ENCODE peak calls at places on chromosomes 2 and 18, in seven cellular contexts. S is endothelial cell, V is cardiac fibroblast, J is bronchial epithelial cell, R is A549, Z is fibroblast of pulmonary artery, H is psoas muscle. M is an unnamed sample.

GRCh38 chr2:56565143-56565542 is 381.4 kb downstream of the CCDC85A start:
- DNase-seq in S (no peak), V (no peak), J (no peak), R (no peak), Z (peak; percentile 23), H (no peak), M (no peak)

GRCh38 chr18:1604751-1605150 is 700.1 kb downstream of the ADCYAP1 start:
- DNase-seq in S (no peak), V (no peak), J (no peak), R (no peak), Z (no peak), H (no peak), M (no peak)

GRCh38 chr2:159921752-159922404 is 123.9 kb upstream of the CD302 start:
- DNase-seq in S (peak; percentile 90), V (peak; percentile 76), J (peak; percentile 45), R (peak; percentile 41), Z (peak; percentile 72), H (peak; percentile 69), M (no peak)

GRCh38 chr2:16332681-16333519 is 332.7 kb downstream of the CYRIA start:
- DNase-seq in S (no peak), V (no peak), J (no peak), R (no peak), Z (no peak), H (no peak), M (no peak)

GRCh38 chr2:2234398-2234797 is 96.7 kb downstream of the MYT1L start:
- DNase-seq in S (no peak), V (no peak), J (no peak), R (no peak), Z (no peak), H (no peak), M (no peak)

GRCh38 chr2:37449686-37450392 is 105.4 kb downstream of the QPCT start:
- DNase-seq in S (no peak), V (peak; percentile 14), J (peak; percentile 53), R (no peak), Z (peak; percentile 59), H (no peak), M (no peak)

GRCh38 chr2:113053666-113054435 is 1.2 kb upstream of the IL36B start:
- DNase-seq in S (no peak), V (no peak), J (peak; percentile 35), R (no peak), Z (no peak), H (no peak), M (no peak)

GRCh38 chr2:173397539-173397938 is 42.9 kb downstream of the CDCA7 start:
- DNase-seq in S (no peak), V (no peak), J (peak; percentile 15), R (no peak), Z (no peak), H (no peak), M (no peak)

GRCh38 chr2:170052151-170052550 is 125.8 kb upstream of the MYO3B start:
- DNase-seq in S (no peak), V (peak; percentile 6), J (peak; percentile 36), R (no peak), Z (peak; percentile 22), H (no peak), M (no peak)

GRCh38 chr2:11701206-11701605 is 31.2 kb upstream of the NTSR2 start:
- DNase-seq in S (no peak), V (no peak), J (peak; percentile 58), R (no peak), Z (no peak), H (no peak), M (no peak)

GRCh38 chr2:100237046-100237615 is 85.2 kb downstream of the LONRF2 start:
- DNase-seq in S (no peak), V (no peak), J (no peak), R (no peak), Z (no peak), H (no peak), M (no peak)

GRCh38 chr2:68043719-68044498 is 18.9 kb downstream of the C1D start:
- DNase-seq in S (no peak), V (peak; percentile 19), J (peak; percentile 80), R (no peak), Z (peak; percentile 26), H (no peak), M (no peak)

GRCh38 chr2:113213061-113213930 is 39.5 kb downstream of the PSD4 start:
- DNase-seq in S (no peak), V (no peak), J (no peak), R (no peak), Z (no peak), H (no peak), M (peak; percentile 81)

GRCh38 chr2:180367831-180368230 is 360.7 kb upstream of the CWC22 start:
- DNase-seq in S (no peak), V (peak; percentile 95), J (peak; percentile 41), R (no peak), Z (peak; percentile 98), H (no peak), M (no peak)

GRCh38 chr2:42951263-42951938 is 159.0 kb upstream of the HAAO start:
- DNase-seq in S (no peak), V (no peak), J (no peak), R (no peak), Z (no peak), H (peak; percentile 79), M (no peak)

GRCh38 chr2:204625135-204625534 is 79.9 kb downstream of the PARD3B start:
- DNase-seq in S (no peak), V (peak; percentile 6), J (peak; percentile 32), R (no peak), Z (peak; percentile 8), H (no peak), M (no peak)

GRCh38 chr18:58387716-58388115 is 241.2 kb downstream of the ALPK2 start:
- DNase-seq in S (no peak), V (no peak), J (no peak), R (no peak), Z (no peak), H (no peak), M (no peak)

GRCh38 chr2:109507828-109508227 is 105.9 kb downstream of the SEPTIN10 start:
- DNase-seq in S (no peak), V (no peak), J (no peak), R (no peak), Z (no peak), H (no peak), M (no peak)

GRCh38 chr2:83517727-83518368 is 941.2 kb downstream of the SUCLG1 start:
- DNase-seq in S (no peak), V (no peak), J (no peak), R (no peak), Z (no peak), H (no peak), M (peak; percentile 59)

GRCh38 chr2:220043993-220044335 is 416.5 kb downstream of the SLC4A3 start:
- DNase-seq in S (no peak), V (no peak), J (no peak), R (no peak), Z (no peak), H (no peak), M (no peak)

GRCh38 chr2:238947920-238948710 is 100.2 kb downstream of the TWIST2 start:
- DNase-seq in S (peak; percentile 1), V (peak; percentile 53), J (peak; percentile 98), R (peak; percentile 39), Z (peak; percentile 72), H (no peak), M (no peak)

GRCh38 chr2:96264656-96265348 is 995 bp downstream of the TMEM127 start:
- DNase-seq in S (peak; percentile 50), V (peak; percentile 56), J (no peak), R (peak; percentile 35), Z (peak; percentile 51), H (peak; percentile 69), M (no peak)

GRCh38 chr18:49898421-49898820 is 85.1 kb upstream of the ACAA2 start:
- DNase-seq in S (peak; percentile 66), V (peak; percentile 79), J (peak; percentile 67), R (peak; percentile 5), Z (peak; percentile 89), H (no peak), M (no peak)

GRCh38 chr2:178064051-178064450 is 8.5 kb downstream of the PDE11A start:
- DNase-seq in S (no peak), V (no peak), J (no peak), R (no peak), Z (no peak), H (no peak), M (no peak)

GRCh38 chr2:159497256-159497655 is 119.1 kb downstream of the BAZ2B start:
- DNase-seq in S (peak; percentile 24), V (peak; percentile 88), J (peak; percentile 96), R (peak; percentile 57), Z (peak; percentile 93), H (no peak), M (no peak)

GRCh38 chr2:134764164-134764563 is 45.4 kb upstream of the TMEM163 start:
- DNase-seq in S (no peak), V (peak; percentile 61), J (no peak), R (no peak), Z (peak; percentile 77), H (no peak), M (no peak)

GRCh38 chr2:71882236-71882946 is 265.3 kb downstream of the CYP26B1 start:
- DNase-seq in S (no peak), V (no peak), J (no peak), R (no peak), Z (no peak), H (no peak), M (no peak)

GRCh38 chr2:234500394-234501006 is 3.6 kb upstream of the ARL4C start:
- DNase-seq in S (peak; percentile 50), V (peak; percentile 77), J (peak; percentile 61), R (no peak), Z (peak; percentile 76), H (peak; percentile 59), M (no peak)
- TF ChIP-seq CTCF in S (peak; percentile 11), V (peak; percentile 58), J (peak; percentile 64), R (peak; percentile 87), Z (peak; percentile 67), H (peak; percentile 35), M (peak; percentile 90)

GRCh38 chr2:64523667-64524603 is at the start of gene AFTPH:
- DNase-seq in S (peak; percentile 98), V (peak; percentile 99), J (peak; percentile 95), R (peak; percentile 98), Z (peak; percentile 99), H (peak; percentile 99), M (peak; percentile 99)
- TF ChIP-seq CTCF in S (no peak), V (no peak), J (peak; percentile 1), R (no peak), Z (no peak), H (peak; percentile 10), M (no peak)

DNA sequence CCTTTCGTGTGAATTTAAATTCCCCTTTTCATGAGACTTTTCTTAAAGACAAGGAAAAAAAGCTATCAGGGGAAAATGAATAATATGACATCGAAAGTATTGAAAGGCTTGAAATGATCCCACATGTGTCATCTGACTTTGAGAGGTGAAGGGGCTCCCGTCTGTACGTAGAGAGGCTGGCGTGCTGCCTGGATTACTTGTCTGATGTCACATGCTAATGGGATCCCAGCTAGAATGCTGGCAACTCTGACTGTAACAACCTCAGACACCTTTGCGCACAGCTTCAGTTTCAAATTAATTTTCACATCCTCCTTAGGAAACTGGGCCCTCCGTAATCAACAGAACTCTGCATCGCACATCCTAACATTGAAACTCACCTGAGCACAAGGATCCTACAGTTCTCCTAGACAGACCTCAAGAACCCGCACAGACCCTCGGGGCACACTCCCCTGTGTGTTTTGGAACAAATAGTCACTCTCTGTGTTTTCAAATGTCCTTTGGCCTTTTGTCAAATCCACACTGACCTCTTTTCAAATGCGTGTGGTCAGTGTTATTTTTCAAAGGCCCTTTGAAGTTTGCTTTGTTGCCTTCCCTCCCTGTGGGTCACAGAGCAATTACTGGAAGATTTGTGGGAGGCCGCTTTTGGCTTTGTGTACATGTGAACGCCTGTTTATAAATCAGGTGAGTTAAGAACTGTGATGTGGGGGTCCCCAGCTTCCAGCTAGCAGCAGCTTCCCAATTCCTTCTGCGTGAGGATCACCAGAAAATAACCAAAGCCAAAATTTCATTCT is 65.9 kb downstream of the IL1R2 start:
- DNase-seq in S (no peak), V (no peak), J (no peak), R (no peak), Z (no peak), H (no peak), M (no peak)
- TF ChIP-seq CTCF in S (no peak), V (no peak), J (no peak), R (no peak), Z (no peak), H (no peak), M (no peak)

GRCh38 chr2:74420006-74420405 is 1.4 kb downstream of the C2orf81 start:
- DNase-seq in S (no peak), V (no peak), J (no peak), R (no peak), Z (no peak), H (no peak), M (no peak)
- TF ChIP-seq CTCF in S (no peak), V (no peak), J (no peak), R (no peak), Z (no peak), H (no peak), M (no peak)